ENCODE peak calls at places on chromosomes 11 and 22, in five cellular contexts. One of them, this sample, is unnamed.
A peak's percentile ranks its signal among the peaks of the same experiment; 100 is the strongest.

GRCh38 chr11:75557649-75558494 is 4.2 kb upstream of the SERPINH1 start:
- DNase-seq in Peyer's patch: no peak
- DNase-seq in COR-L47: no peak
- DNase-seq in RWPE1: no peak
- DNase-seq in cardiac muscle cell: peak; percentile 98
- DNase-seq in this sample: no peak

GRCh38 chr11:69811431-69811830 is 7.8 kb downstream of the FGF3 start:
- DNase-seq in COR-L47: no peak
- DNase-seq in Peyer's patch: no peak
- DNase-seq in RWPE1: no peak
- DNase-seq in cardiac muscle cell: no peak
- DNase-seq in this sample: no peak

GRCh38 chr22:23835773-23836144 is 3.0 kb downstream of the DERL3 start:
- DNase-seq in Peyer's patch: no peak
- DNase-seq in RWPE1: no peak
- DNase-seq in COR-L47: no peak
- DNase-seq in cardiac muscle cell: no peak
- DNase-seq in this sample: no peak

GRCh38 chr11:13040969-13041561 is 31.9 kb downstream of the RASSF10 start:
- DNase-seq in cardiac muscle cell: no peak
- DNase-seq in COR-L47: no peak
- DNase-seq in Peyer's patch: no peak
- DNase-seq in RWPE1: no peak
- DNase-seq in this sample: no peak

GRCh38 chr22:41832553-41833368 is at the start of gene SREBF2:
- DNase-seq in Peyer's patch: peak; percentile 100
- DNase-seq in COR-L47: peak; percentile 99
- DNase-seq in cardiac muscle cell: peak; percentile 100
- DNase-seq in RWPE1: peak; percentile 96
- DNase-seq in this sample: peak; percentile 99

GRCh38 chr11:15145635-15146034 is 30.9 kb downstream of the INSC start:
- DNase-seq in COR-L47: no peak
- DNase-seq in Peyer's patch: no peak
- DNase-seq in RWPE1: no peak
- DNase-seq in cardiac muscle cell: no peak
- DNase-seq in this sample: no peak

GRCh38 chr22:17334054-17334453 is 35.2 kb upstream of the CECR2 start:
- DNase-seq in COR-L47: no peak
- DNase-seq in cardiac muscle cell: no peak
- DNase-seq in Peyer's patch: no peak
- DNase-seq in RWPE1: no peak
- DNase-seq in this sample: no peak

GRCh38 chr11:65501530-65502273 is 2.9 kb downstream of the MALAT1 start:
- DNase-seq in cardiac muscle cell: peak; percentile 73
- DNase-seq in COR-L47: no peak
- DNase-seq in RWPE1: no peak
- DNase-seq in Peyer's patch: no peak
- DNase-seq in this sample: no peak

GRCh38 chr11:31817621-31818493 is 6.7 kb upstream of the PAX6 start:
- DNase-seq in Peyer's patch: no peak
- DNase-seq in RWPE1: no peak
- DNase-seq in COR-L47: no peak
- DNase-seq in cardiac muscle cell: no peak
- DNase-seq in this sample: no peak

GRCh38 chr11:117815262-117815803 is 9.2 kb downstream of the FXYD2 start:
- DNase-seq in Peyer's patch: peak; percentile 80
- DNase-seq in RWPE1: no peak
- DNase-seq in COR-L47: peak; percentile 73
- DNase-seq in cardiac muscle cell: no peak
- DNase-seq in this sample: no peak

GRCh38 chr22:46114518-46115387 is 35.6 kb upstream of the PPARA start:
- DNase-seq in COR-L47: no peak
- DNase-seq in RWPE1: no peak
- DNase-seq in cardiac muscle cell: no peak
- DNase-seq in Peyer's patch: no peak
- DNase-seq in this sample: no peak

GRCh38 chr11:35261197-35261596 is 122.2 kb downstream of the CD44 start:
- DNase-seq in COR-L47: no peak
- DNase-seq in Peyer's patch: no peak
- DNase-seq in cardiac muscle cell: no peak
- DNase-seq in RWPE1: no peak
- DNase-seq in this sample: no peak

GRCh38 chr11:14148653-14149273 is 186.2 kb downstream of the SPON1 start:
- DNase-seq in cardiac muscle cell: peak; percentile 57
- DNase-seq in RWPE1: peak; percentile 23
- DNase-seq in COR-L47: peak; percentile 42
- DNase-seq in Peyer's patch: no peak
- DNase-seq in this sample: no peak

GRCh38 chr11:76415073-76415472 is 29.7 kb upstream of the EMSY start:
- DNase-seq in RWPE1: peak; percentile 9
- DNase-seq in cardiac muscle cell: no peak
- DNase-seq in COR-L47: no peak
- DNase-seq in Peyer's patch: no peak
- DNase-seq in this sample: no peak

GRCh38 chr22:46111645-46112306 is 38.5 kb upstream of the PPARA start:
- DNase-seq in RWPE1: no peak
- DNase-seq in cardiac muscle cell: no peak
- DNase-seq in Peyer's patch: no peak
- DNase-seq in COR-L47: no peak
- DNase-seq in this sample: peak; percentile 15

GRCh38 chr11:1090600-1091331 is 16.1 kb downstream of the MUC2 start:
- DNase-seq in Peyer's patch: no peak
- DNase-seq in COR-L47: no peak
- DNase-seq in cardiac muscle cell: no peak
- DNase-seq in RWPE1: no peak
- DNase-seq in this sample: no peak

GRCh38 chr11:47161890-47162289 is 14.8 kb downstream of the ARFGAP2 start:
- DNase-seq in cardiac muscle cell: no peak
- DNase-seq in RWPE1: no peak
- DNase-seq in COR-L47: no peak
- DNase-seq in Peyer's patch: no peak
- DNase-seq in this sample: no peak

GRCh38 chr11:34928268-34928959 is 12.0 kb downstream of the PDHX start:
- DNase-seq in RWPE1: no peak
- DNase-seq in COR-L47: no peak
- DNase-seq in cardiac muscle cell: no peak
- DNase-seq in Peyer's patch: no peak
- DNase-seq in this sample: no peak

GRCh38 chr22:48718818-48719500 is 1108.7 kb downstream of the BRD1 start:
- DNase-seq in RWPE1: no peak
- DNase-seq in COR-L47: no peak
- DNase-seq in Peyer's patch: no peak
- DNase-seq in cardiac muscle cell: no peak
- DNase-seq in this sample: no peak

GRCh38 chr11:101706541-101706940 is 122.7 kb upstream of the TRPC6 start:
- DNase-seq in cardiac muscle cell: no peak
- DNase-seq in Peyer's patch: no peak
- DNase-seq in RWPE1: peak; percentile 45
- DNase-seq in COR-L47: no peak
- DNase-seq in this sample: no peak

GRCh38 chr11:31628111-31628510 is 118.5 kb downstream of the ELP4 start:
- DNase-seq in Peyer's patch: no peak
- DNase-seq in cardiac muscle cell: no peak
- DNase-seq in RWPE1: no peak
- DNase-seq in COR-L47: peak; percentile 42
- DNase-seq in this sample: peak; percentile 20

GRCh38 chr11:126521196-126521595 is 165.7 kb downstream of the ST3GAL4 start:
- DNase-seq in cardiac muscle cell: no peak
- DNase-seq in Peyer's patch: no peak
- DNase-seq in COR-L47: no peak
- DNase-seq in RWPE1: no peak
- DNase-seq in this sample: no peak

GRCh38 chr11:46643986-46644385 is 26.6 kb downstream of the ATG13 start:
- DNase-seq in RWPE1: no peak
- DNase-seq in COR-L47: no peak
- DNase-seq in cardiac muscle cell: no peak
- DNase-seq in Peyer's patch: no peak
- DNase-seq in this sample: no peak